ENCODE peak calls at places on chromosomes 6 and 20, in four cellular contexts. H, A, G and P are unnamed samples.

GRCh38 chr20:47990507-47991132 is 205.3 kb upstream of the SULF2 start:
- DNase-seq in H (no peak), A (no peak), G (no peak), P (no peak)

GRCh38 chr6:92122746-92123145 is 1296.6 kb downstream of the EPHA7 start:
- DNase-seq in H (no peak), A (peak; percentile 6), G (no peak), P (no peak)

GRCh38 chr20:51886341-51886740 is 84.0 kb upstream of the SALL4 start:
- DNase-seq in H (no peak), A (no peak), G (no peak), P (no peak)

GRCh38 chr6:35377002-35377401 is 34.6 kb downstream of the PPARD start:
- DNase-seq in H (no peak), A (no peak), G (no peak), P (no peak)

GRCh38 chr6:165685302-165685701 is 22.3 kb upstream of the PDE10A start:
- DNase-seq in H (no peak), A (no peak), G (no peak), P (no peak)

GRCh38 chr6:70413829-70414494 is 654 bp downstream of the FAM135A start:
- DNase-seq in H (no peak), A (peak; percentile 48), G (peak; percentile 9), P (no peak)

GRCh38 chr20:45450097-45450818 is 19.3 kb upstream of the WFDC2 start:
- DNase-seq in H (peak; percentile 71), A (peak; percentile 79), G (peak; percentile 28), P (no peak)

GRCh38 chr6:34373511-34373910 is 19.0 kb downstream of the NUDT3 start:
- DNase-seq in H (no peak), A (no peak), G (no peak), P (no peak)

GRCh38 chr20:8388146-8388545 is 256.1 kb downstream of the PLCB1 start:
- DNase-seq in H (no peak), A (no peak), G (no peak), P (no peak)

GRCh38 chr6:157461000-157461915 is 80.3 kb downstream of the ZDHHC14 start:
- DNase-seq in H (no peak), A (no peak), G (no peak), P (peak; percentile 34)

GRCh38 chr20:10540636-10541493 is 105.8 kb downstream of the SLX4IP start:
- DNase-seq in H (peak; percentile 88), A (no peak), G (peak; percentile 37), P (no peak)

GRCh38 chr6:142846883-142847287 is 98.1 kb downstream of the HIVEP2 start:
- DNase-seq in H (peak; percentile 89), A (no peak), G (no peak), P (peak; percentile 61)

GRCh38 chr6:47103931-47104330 is 61.8 kb upstream of the ADGRF1 start:
- DNase-seq in H (peak; percentile 91), A (peak; percentile 18), G (peak; percentile 13), P (no peak)

GRCh38 chr6:14975124-14975815 is 270.6 kb upstream of the JARID2 start:
- DNase-seq in H (no peak), A (peak; percentile 21), G (no peak), P (no peak)

GRCh38 chr6:41367700-41368099 is 32.3 kb downstream of the NCR2 start:
- DNase-seq in H (peak; percentile 37), A (peak; percentile 18), G (peak; percentile 59), P (peak; percentile 13)

GRCh38 chr20:50534567-50534966 is 24.4 kb downstream of the PTPN1 start:
- DNase-seq in H (peak; percentile 54), A (no peak), G (no peak), P (peak; percentile 58)

GRCh38 chr6:2828629-2829028 is 13.0 kb downstream of the SERPINB1 start:
- DNase-seq in H (no peak), A (no peak), G (no peak), P (no peak)

GRCh38 chr6:854405-855073 is 161.6 kb upstream of the EXOC2 start:
- DNase-seq in H (no peak), A (no peak), G (no peak), P (no peak)

GRCh38 chr20:50491926-50492634 is 18.1 kb upstream of the PTPN1 start:
- DNase-seq in H (peak; percentile 36), A (no peak), G (no peak), P (no peak)

DNA sequence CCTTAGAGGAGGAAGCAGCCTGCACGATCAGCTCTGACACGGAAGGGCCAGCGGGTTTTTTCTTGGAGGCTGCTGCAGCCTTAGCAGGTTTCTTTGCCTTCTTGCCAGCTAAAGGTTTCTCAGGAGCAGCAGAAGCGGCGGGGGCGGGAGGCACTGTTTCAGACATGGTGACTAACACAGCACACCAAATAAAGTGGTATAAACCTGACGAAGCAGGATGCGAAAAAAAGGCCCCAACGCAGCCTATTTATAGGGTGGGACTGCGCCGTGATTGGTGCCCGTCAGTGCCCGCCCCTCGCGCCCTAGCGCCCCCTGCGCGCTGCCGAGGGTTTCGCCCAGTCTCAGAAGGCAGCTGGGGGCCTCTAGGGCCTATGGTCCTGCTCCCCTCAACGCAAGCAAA is 55.0 kb downstream of the TRIM38 start:
- DNase-seq in H (peak; percentile 56), A (peak; percentile 72), G (no peak), P (peak; percentile 78)
- TF ChIP-seq CTCF in H (no peak), A (peak; percentile 58), G (no peak), P (peak; percentile 64)

GRCh38 chr20:17681741-17682102 is 320 bp downstream of the RRBP1 start:
- DNase-seq in H (no peak), A (no peak), G (no peak), P (no peak)
- H3K4me3 ChIP-seq in H (peak overlapping the region; percentile 66), A (peak overlapping the region; percentile 74), G (peak overlapping the region; percentile 96), P (peak overlapping the region; percentile 79)

GRCh38 chr6:29926081-29926794 is 16.1 kb upstream of the HLA-A start:
- DNase-seq in H (no peak), A (no peak), G (no peak), P (no peak)
- H3K27ac ChIP-seq in H (no peak overlapping the region), A (no peak overlapping the region), G (no peak overlapping the region), P (no peak overlapping the region)

DNA sequence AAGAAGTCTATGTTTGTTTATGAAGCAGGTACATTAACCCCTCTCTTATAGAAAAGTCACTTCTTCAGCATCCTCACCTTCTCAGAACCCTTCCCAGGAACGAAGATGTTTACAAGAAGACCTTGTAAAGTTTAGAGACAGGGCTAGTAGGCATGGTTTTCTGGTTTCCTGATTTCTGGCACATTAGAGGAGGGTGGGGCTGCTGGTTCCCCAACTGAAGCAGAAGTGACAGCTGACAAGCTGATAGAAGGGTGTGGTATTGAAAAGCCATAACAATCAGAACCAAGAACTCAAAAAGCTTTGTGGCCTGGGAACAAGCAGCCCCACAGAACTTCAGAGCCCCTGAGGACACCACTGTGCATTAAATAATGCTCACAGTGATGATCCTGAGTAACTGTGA is 91.2 kb downstream of the RTN4IP1 start:
- DNase-seq in H (no peak), A (no peak), G (no peak), P (no peak)
- TF ChIP-seq CTCF in H (no peak), A (no peak), G (no peak), P (no peak)

DNA sequence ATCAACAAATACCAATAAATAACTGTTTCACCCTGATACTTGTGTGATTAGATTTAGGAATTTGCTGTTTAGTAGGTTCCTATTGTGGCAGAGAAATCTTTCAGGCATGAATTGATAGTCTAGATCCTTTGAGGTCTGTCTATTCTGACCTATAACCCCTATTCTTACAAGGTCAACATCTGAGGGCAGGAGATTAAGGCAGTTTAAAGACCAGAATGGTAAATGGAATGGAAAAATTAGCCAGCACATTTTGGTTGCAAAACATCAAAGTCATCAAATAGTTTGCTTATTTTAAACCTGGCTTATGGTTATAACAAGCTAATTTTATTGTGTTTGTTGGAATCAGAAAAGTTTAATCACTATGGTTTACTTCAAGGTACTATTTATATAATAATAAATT is 78.4 kb downstream of the LIN28B start:
- DNase-seq in H (no peak), A (no peak), G (no peak), P (no peak)
- H3K4me3 ChIP-seq in H (no peak overlapping the region), A (no peak overlapping the region), G (no peak overlapping the region), P (no peak overlapping the region)

DNA sequence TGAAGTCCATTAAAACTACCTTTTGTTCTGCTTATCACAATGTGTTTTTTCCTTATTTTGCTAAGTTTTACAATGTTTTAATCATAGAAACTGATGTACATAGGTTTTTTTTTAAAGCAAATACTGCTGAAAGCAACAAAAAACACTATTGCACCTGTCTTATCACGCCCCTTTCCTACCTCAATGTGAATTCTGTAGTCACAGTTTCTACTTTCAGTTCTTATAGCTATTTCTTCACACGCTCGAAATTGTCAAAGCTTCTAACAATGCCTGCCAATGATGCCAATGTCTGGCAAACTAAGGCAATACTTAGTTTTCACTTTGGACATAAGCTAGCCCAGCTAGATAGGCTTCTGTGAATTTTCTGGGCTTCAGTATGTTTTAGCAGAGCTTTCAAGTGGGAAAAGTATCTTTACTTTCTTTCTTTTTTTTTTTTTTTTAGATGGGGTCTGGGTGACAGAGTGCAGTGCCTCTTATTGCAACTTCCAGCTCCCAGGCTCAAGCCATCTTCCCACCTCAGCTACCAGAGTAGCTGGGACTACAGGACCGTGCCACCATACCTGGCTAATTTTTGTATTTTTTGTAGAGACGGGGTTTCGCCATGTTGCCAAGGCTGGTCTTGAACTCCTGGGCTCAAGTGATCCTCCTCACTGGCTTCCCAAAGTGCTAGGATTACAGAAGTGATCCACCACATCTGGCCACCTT is 85.5 kb upstream of the HTR1B start:
- DNase-seq in H (no peak), A (no peak), G (no peak), P (no peak)
- H3K27ac ChIP-seq in H (no peak overlapping the region), A (no peak overlapping the region), G (no peak overlapping the region), P (no peak overlapping the region)